ENCODE peak calls at places on chromosomes 11 and 22, in five cellular contexts. D is PC-9; U is activated naive CD4-positive, alpha-beta T cell treated with Interleukin-2 at 50 U/mL for 16 hours; P is C1 segment of cervical spinal cord; A is non-pigmented ciliary epithelial cell. R is an unnamed sample.

GRCh38 chr22:25990940-25991339 is 178.3 kb upstream of the SEZ6L start:
- DNase-seq in D (no peak), U (no peak), P (no peak), A (no peak), R (no peak)

GRCh38 chr11:128391809-128392208 is 195.5 kb downstream of the ETS1 start:
- DNase-seq in D (no peak), U (no peak), P (no peak), A (no peak), R (no peak)

GRCh38 chr11:19879309-19880087 is 166.9 kb downstream of the NAV2 start:
- DNase-seq in D (no peak), U (no peak), P (no peak), A (no peak), R (no peak)

GRCh38 chr22:31179345-31179744 is 19.4 kb downstream of the RNF185 start:
- DNase-seq in D (peak), U (no peak), P (no peak), A (no peak), R (no peak)

GRCh38 chr22:43400449-43400848 is 11.4 kb upstream of the MPPED1 start:
- DNase-seq in D (no peak), U (no peak), P (no peak), A (no peak), R (no peak)

GRCh38 chr11:44049832-44050231 is 2.1 kb downstream of the ACCSL start:
- DNase-seq in D (no peak), U (no peak), P (no peak), A (no peak), R (no peak)

GRCh38 chr11:3905080-3905953 is 49.9 kb downstream of the STIM1 start:
- DNase-seq in D (peak), U (peak), P (no peak), A (peak), R (no peak)

GRCh38 chr11:3234846-3235245 is 2.6 kb upstream of the MRGPRE start:
- DNase-seq in D (no peak), U (no peak), P (no peak), A (no peak), R (peak)

GRCh38 chr11:93850585-93851018 is at the start of gene VSTM5:
- DNase-seq in D (no peak), U (no peak), P (no peak), A (no peak), R (no peak)

GRCh38 chr22:45892681-45893461 is 84.1 kb downstream of the WNT7B start:
- DNase-seq in D (no peak), U (no peak), P (no peak), A (no peak), R (no peak)

GRCh38 chr11:74702383-74703007 is 28.7 kb downstream of the CHRDL2 start:
- DNase-seq in D (peak), U (peak), P (peak), A (no peak), R (peak)

GRCh38 chr22:47798229-47798628 is 1035.8 kb downstream of the TBC1D22A start:
- DNase-seq in D (no peak), U (no peak), P (no peak), A (no peak), R (no peak)

GRCh38 chr22:26852176-26852575 is 194.8 kb downstream of the MIAT start:
- DNase-seq in D (no peak), U (no peak), P (no peak), A (no peak), R (no peak)

GRCh38 chr22:24806663-24807001 is 621 bp downstream of the SGSM1 start:
- DNase-seq in D (no peak), U (no peak), P (no peak), A (no peak), R (no peak)

GRCh38 chr22:43375951-43376455 is 32.8 kb upstream of the SCUBE1 start:
- DNase-seq in D (no peak), U (no peak), P (no peak), A (no peak), R (no peak)

GRCh38 chr11:57402188-57403066 is 12.0 kb upstream of the PRG2 start:
- DNase-seq in D (peak), U (no peak), P (no peak), A (no peak), R (peak)

GRCh38 chr11:19567996-19568395 is 144.6 kb upstream of the NAV2 start:
- DNase-seq in D (no peak), U (no peak), P (no peak), A (no peak), R (no peak)

GRCh38 chr11:2701230-2701629 is 1.4 kb upstream of the KCNQ1OT1 start:
- DNase-seq in D (no peak), U (no peak), P (no peak), A (no peak), R (no peak)

GRCh38 chr11:115819014-115819413 is 314.8 kb upstream of the CADM1 start:
- DNase-seq in D (no peak), U (no peak), P (no peak), A (no peak), R (no peak)

GRCh38 chr11:122155001-122155400 is 39.0 kb upstream of the BLID start:
- DNase-seq in D (no peak), U (no peak), P (no peak), A (no peak), R (no peak)

GRCh38 chr11:94077568-94078293 is 50.9 kb upstream of the PANX1 start:
- DNase-seq in D (no peak), U (no peak), P (no peak), A (no peak), R (no peak)

GRCh38 chr11:17979770-17980371 is 33.0 kb downstream of the SERGEF start:
- DNase-seq in D (peak), U (peak), P (no peak), A (no peak), R (peak)

GRCh38 chr11:70574725-70575347 is 176.5 kb downstream of the CTTN start:
- DNase-seq in D (no peak), U (no peak), P (no peak), A (no peak), R (no peak)